ENCODE peak calls at places on chromosomes 6 and 20, in six cellular contexts. E is bronchial epithelial cell, H is brain microvascular endothelial cell, N is neural progenitor cell, S is uterus, I is sigmoid colon. W is an unnamed sample.

GRCh38 chr6:126696921-126697693 is 357.2 kb downstream of the CENPW start:
- DNase-seq in H (no peak), S (no peak), I (no peak), N (no peak), E (no peak), W (no peak)

GRCh38 chr6:125611573-125612399 is 137.6 kb upstream of the HEY2 start:
- DNase-seq in H (peak), N (peak), E (no peak), S (no peak), I (no peak), W (no peak)

GRCh38 chr20:54025166-54025835 is 45.1 kb downstream of the BCAS1 start:
- DNase-seq in N (no peak), I (no peak), H (no peak), E (no peak), S (no peak), W (no peak)

GRCh38 chr20:62356948-62357667 is 10.0 kb downstream of the LAMA5 start:
- DNase-seq in I (peak), E (peak), S (peak), N (no peak), H (peak), W (peak)

GRCh38 chr6:116036075-116036773 is 24.5 kb downstream of the FRK start:
- DNase-seq in H (no peak), N (no peak), I (no peak), E (peak), S (no peak), W (no peak)

GRCh38 chr20:32440758-32441078 is 82.6 kb downstream of the ASXL1 start:
- DNase-seq in S (no peak), I (peak), E (no peak), H (no peak), N (no peak), W (no peak)

GRCh38 chr6:45724511-45724910 is 291.1 kb downstream of the CLIC5 start:
- DNase-seq in S (no peak), N (no peak), H (peak), I (no peak), E (peak), W (peak)

GRCh38 chr6:52612336-52613096 is 35.7 kb upstream of the TRAM2 start:
- DNase-seq in E (no peak), S (no peak), H (no peak), I (no peak), N (no peak), W (no peak)

GRCh38 chr20:63006611-63007471 is at the start of gene BHLHE23:
- DNase-seq in S (no peak), N (peak), I (no peak), E (no peak), H (no peak), W (no peak)

GRCh38 chr6:36024154-36024760 is at the start of gene SLC26A8:
- DNase-seq in E (no peak), H (no peak), S (no peak), I (no peak), N (peak), W (peak)

GRCh38 chr6:90890681-90891337 is 303.9 kb upstream of the MAP3K7 start:
- DNase-seq in I (no peak), S (no peak), E (peak), H (no peak), N (peak), W (no peak)

GRCh38 chr6:25675172-25675571 is 23.2 kb downstream of the SCGN start:
- DNase-seq in E (no peak), N (no peak), H (no peak), I (no peak), S (no peak), W (no peak)

GRCh38 chr6:119234457-119234856 is 115.1 kb downstream of the MAN1A1 start:
- DNase-seq in S (no peak), H (no peak), N (no peak), E (no peak), I (no peak), W (no peak)
- TF ChIP-seq CTCF in S (no peak), H (no peak), N (no peak), E (no peak), I (no peak), W (no peak)

DNA sequence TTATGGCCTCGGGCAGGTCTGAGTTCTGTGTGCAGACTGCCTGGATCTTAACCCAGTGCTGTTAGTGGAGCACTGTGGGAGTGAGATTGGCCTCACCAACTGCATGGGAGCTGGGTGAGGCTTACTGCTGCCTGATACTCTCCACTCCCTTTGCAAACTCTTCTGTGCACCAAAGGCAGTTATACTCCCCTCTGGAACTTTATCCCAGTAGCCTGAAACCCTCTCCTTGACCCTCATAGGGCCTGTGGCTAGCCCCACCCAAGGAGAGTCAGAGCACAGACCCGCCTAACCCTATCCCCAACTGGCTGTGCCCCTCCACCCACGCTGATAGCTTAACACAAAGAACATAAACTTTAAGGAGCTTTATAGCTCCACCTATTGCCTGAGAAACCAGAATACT is 41.3 kb upstream of the PKIB start:
- DNase-seq in N (no peak), E (no peak), S (no peak), H (no peak), I (no peak), W (no peak)
- H3K4me3 ChIP-seq in N (no peak), E (no peak), S (no peak), H (no peak), I (no peak), W (no peak)

DNA sequence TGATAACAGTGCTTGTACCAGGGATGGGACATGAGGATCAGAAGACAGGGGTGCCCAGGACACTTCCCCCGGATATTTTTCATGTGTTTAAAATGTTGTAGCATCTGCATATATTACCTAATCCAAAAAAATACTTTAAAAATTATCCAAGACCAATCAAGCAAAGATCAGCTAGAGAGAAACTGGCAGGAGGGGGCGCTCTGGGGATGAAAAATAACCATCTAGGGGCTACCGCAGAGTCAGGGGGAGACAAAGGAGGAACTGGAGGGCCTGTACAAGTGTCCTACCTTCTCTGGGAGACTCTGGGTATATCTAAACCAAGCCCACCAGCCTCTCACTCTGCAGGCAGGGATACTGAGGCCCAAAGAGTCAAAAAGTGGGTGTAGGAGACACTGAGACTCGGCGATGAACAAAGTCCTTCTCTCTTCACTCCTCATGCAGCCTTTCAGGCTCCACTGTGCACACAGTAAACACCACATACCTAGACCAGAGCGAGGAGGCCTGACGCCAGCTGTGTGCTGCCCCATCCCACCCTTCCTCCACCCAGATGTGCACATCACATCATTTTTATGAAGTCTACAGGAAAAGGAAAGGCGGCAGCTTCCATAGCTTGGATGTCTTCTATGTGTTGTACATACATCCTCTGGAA is 9.8 kb downstream of the RIMS4 start:
- DNase-seq in N (peak), E (no peak), I (no peak), S (no peak), H (no peak), W (no peak)
- TF ChIP-seq CTCF in N (peak), E (no peak), I (no peak), S (no peak), H (peak), W (no peak)

GRCh38 chr20:44600758-44601562 is 18.6 kb downstream of the PKIG start:
- DNase-seq in H (no peak), S (no peak), I (peak), E (no peak), N (no peak), W (no peak)
- H3K4me3 ChIP-seq in H (no peak), S (no peak), I (no peak), E (no peak), N (no peak), W (no peak)

GRCh38 chr6:168226095-168226781 is 93.3 kb downstream of the DACT2 start:
- DNase-seq in S (peak), H (no peak), I (no peak), N (no peak), E (no peak), W (no peak)
- TF ChIP-seq CTCF in S (no peak), H (no peak), I (no peak), N (no peak), E (no peak), W (no peak)

DNA sequence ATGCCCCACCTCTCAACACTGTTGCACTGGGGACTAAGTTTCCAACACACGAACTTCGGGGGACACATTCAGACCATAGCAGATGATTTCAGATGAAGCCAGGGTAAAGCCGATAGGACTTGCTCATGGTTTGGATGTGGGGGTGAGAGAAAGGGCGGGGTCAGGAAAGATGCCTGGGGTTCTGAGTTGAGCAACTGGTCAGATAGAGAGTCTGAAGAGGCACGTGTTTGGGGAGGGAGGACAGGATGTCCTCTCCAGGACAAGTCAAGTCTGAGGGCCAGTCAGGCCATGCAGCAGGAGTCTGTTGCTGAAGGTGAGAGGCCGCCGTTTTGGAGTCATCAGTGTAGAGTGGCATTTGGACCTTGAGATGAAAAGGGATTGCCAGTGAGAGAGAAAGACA is 197.9 kb upstream of the SNX9 start:
- DNase-seq in H (no peak), I (no peak), E (no peak), N (no peak), S (peak), W (no peak)
- H3K4me3 ChIP-seq in H (no peak), I (no peak), E (no peak), N (no peak), S (no peak), W (no peak)

DNA sequence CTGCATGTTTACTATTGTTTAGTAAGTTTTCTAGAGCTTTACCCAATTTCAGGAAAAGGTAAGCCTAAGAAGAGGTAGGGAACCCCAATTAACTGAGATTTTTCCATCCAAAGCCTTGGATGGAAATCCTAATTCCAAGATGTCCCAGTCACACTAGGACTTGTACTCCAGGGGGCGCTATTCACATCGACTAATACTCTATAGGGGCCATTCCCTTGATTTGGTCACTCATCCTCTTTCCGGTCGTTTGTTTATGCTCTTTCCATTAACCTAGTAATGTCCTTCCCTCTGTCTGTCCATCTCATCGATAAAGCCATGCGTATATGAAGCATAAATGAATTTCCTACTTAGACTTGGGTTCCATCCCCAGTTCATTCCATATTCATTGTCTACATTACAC is 80.8 kb upstream of the FUCA2 start:
- DNase-seq in I (no peak), H (no peak), N (peak), S (no peak), E (peak), W (peak)
- TF ChIP-seq CTCF in I (no peak), H (peak), N (peak), S (no peak), E (peak), W (peak)